ENCODE peak calls at places on chromosomes 12 and 14, in eight cellular contexts. K is aorta, D is gastrocnemius medialis, N is IMR-90, S is hepatocyte, W is PC-3, G is foreskin keratinocyte, Q is endodermal cell. O is an unnamed sample.

GRCh38 chr14:98501836-98502235 is 770.2 kb downstream of the BCL11B start:
- DNase-seq in K (no peak), D (no peak), N (no peak), S (no peak), W (no peak), G (no peak), Q (no peak), O (no peak)

GRCh38 chr14:98244162-98244948 is 1027.6 kb downstream of the BCL11B start:
- DNase-seq in K (no peak), D (no peak), N (no peak), S (no peak), W (no peak), G (peak; percentile 13), Q (no peak), O (no peak)

GRCh38 chr12:71955946-71956345 is 17.3 kb downstream of the TPH2 start:
- DNase-seq in K (no peak), D (no peak), N (peak; percentile 89), S (no peak), W (no peak), G (no peak), Q (no peak), O (no peak)

GRCh38 chr12:132523576-132524331 is 33.8 kb downstream of the FBRSL1 start:
- DNase-seq in K (peak; percentile 90), D (peak; percentile 16), N (peak; percentile 24), S (peak; percentile 74), W (peak; percentile 66), G (peak; percentile 38), Q (peak; percentile 95), O (peak; percentile 71)

GRCh38 chr12:109927622-109928021 is 27.5 kb downstream of the TCHP start:
- DNase-seq in K (peak; percentile 76), D (no peak), N (peak; percentile 41), S (peak; percentile 53), W (peak; percentile 69), G (no peak), Q (peak; percentile 85), O (no peak)

GRCh38 chr14:59067135-59067894 is 121.2 kb upstream of the DAAM1 start:
- DNase-seq in K (no peak), D (no peak), N (peak; percentile 17), S (peak; percentile 40), W (no peak), G (peak; percentile 77), Q (no peak), O (no peak)

GRCh38 chr14:98379829-98380228 is 892.2 kb downstream of the BCL11B start:
- DNase-seq in K (no peak), D (no peak), N (no peak), S (no peak), W (no peak), G (no peak), Q (no peak), O (no peak)

GRCh38 chr14:105070760-105071137 is 5.5 kb upstream of the GPR132 start:
- DNase-seq in K (no peak), D (no peak), N (no peak), S (no peak), W (no peak), G (no peak), Q (no peak), O (no peak)

GRCh38 chr12:64232201-64232600 is 10.1 kb upstream of the KICS2 start:
- DNase-seq in K (no peak), D (no peak), N (no peak), S (no peak), W (no peak), G (no peak), Q (no peak), O (no peak)

GRCh38 chr12:108856428-108857157 is 790 bp downstream of the SSH1 start:
- DNase-seq in K (peak; percentile 90), D (peak; percentile 70), N (peak; percentile 87), S (peak; percentile 76), W (peak; percentile 72), G (peak; percentile 63), Q (peak; percentile 84), O (peak; percentile 84)

DNA sequence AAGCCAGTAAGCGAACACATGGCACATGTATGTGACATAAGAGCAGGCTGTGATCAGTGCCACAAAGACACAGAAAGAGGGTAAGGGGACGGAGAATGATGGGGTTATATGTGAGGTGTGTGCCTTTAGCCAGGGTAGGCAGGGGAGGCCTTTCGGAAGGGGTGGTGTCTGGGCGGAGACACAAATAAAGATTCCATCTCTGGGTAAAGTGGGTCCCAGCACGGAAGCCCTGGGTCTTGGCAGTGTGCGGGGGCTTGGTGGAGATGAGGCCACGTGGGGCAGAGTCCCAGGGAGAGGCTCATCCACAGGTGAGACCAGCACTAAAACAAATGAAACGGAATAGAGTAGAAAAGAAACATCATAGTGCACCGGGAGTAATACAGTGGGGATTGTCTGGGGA is 56.4 kb upstream of the SCN8A start:
- DNase-seq in K (no peak), D (no peak), N (no peak), S (no peak), W (no peak), G (no peak), Q (no peak), O (no peak)
- H3K27me3 ChIP-seq in K (peaks cover 2% of the 10 kb centered on the region), D (peaks cover 8% of the 10 kb centered on the region), N (peaks cover 2% of the 10 kb centered on the region), S (no peaks in the 10 kb centered on the region), W (no peaks in the 10 kb centered on the region), G (peaks cover 6% of the 10 kb centered on the region), Q (no peaks in the 10 kb centered on the region), O (peaks cover 50% of the 10 kb centered on the region)

GRCh38 chr14:24368215-24368561 is 204 bp downstream of the NFATC4 start:
- DNase-seq in K (no peak), D (no peak), N (no peak), S (peak; percentile 40), W (no peak), G (no peak), Q (peak; percentile 73), O (no peak)

GRCh38 chr14:24366664-24367505 is 1.1 kb upstream of the NFATC4 start:
- DNase-seq in K (peak; percentile 98), D (peak; percentile 58), N (peak; percentile 89), S (peak; percentile 96), W (peak; percentile 95), G (peak; percentile 99), Q (peak; percentile 99), O (peak; percentile 92)

GRCh38 chr14:24368562-24369252 is 723 bp downstream of the NFATC4 start:
- DNase-seq in K (peak; percentile 89), D (no peak), N (peak; percentile 74), S (peak; percentile 90), W (no peak), G (no peak), Q (peak; percentile 84), O (peak; percentile 63)

GRCh38 chr14:24366375-24366663 is 1.7 kb upstream of the NFATC4 start:
- DNase-seq in K (no peak), D (no peak), N (no peak), S (no peak), W (no peak), G (no peak), Q (no peak), O (no peak)

DNA sequence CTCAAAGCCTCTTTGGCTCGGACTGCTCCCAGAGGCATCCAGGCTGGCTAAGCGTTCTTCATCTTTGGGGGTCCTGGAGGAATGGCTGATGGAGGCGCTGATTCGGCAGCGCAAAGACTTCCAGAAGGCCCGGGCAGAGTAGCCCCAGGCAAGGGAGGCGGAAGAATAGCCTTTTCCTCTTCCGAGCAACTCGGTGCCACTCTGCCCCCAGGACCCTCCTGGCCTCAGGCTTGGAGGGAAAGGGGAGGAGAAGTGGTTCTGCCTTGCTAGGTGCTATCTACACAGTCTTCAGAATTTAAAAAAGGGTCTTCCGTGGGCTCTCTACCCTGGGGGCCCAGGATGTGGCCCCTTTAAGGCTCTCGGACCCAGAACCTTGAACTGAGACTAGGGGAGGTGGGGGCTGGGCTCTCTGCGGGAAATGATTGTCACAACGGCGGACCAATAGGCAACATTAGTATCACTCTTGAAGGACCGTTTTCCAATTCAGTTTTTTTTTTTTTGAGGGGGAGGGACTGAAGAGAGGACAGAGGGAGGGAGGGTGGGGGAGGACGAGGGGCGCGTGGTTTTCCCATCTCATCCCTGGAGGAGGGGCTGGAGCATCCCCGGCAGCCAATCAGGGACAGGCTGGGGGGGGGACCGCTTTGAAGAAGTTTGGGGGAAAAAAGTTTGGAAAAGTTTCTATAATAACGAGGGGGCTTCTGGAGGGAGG is at the start of gene NFATC4:
- DNase-seq in K (peak; percentile 89), D (peak; percentile 49), N (peak; percentile 96), S (peak; percentile 90), W (peak; percentile 83), G (peak; percentile 91), Q (peak; percentile 92), O (peak; percentile 72)
- H3K27ac ChIP-seq in K (peak within 1 kb of the TSS; percentile 90), D (peak within 1 kb of the TSS; percentile 74), N (peak within 1 kb of the TSS; percentile 98), S (peak within 1 kb of the TSS; percentile 98), W (peak within 1 kb of the TSS; percentile 73), G (peak within 1 kb of the TSS; percentile 29), Q (peak within 1 kb of the TSS; percentile 92), O (peak within 1 kb of the TSS; percentile 95)

GRCh38 chr12:3557791-3558190 is 66.8 kb downstream of the PRMT8 start:
- DNase-seq in K (peak; percentile 31), D (no peak), N (no peak), S (no peak), W (no peak), G (no peak), Q (peak; percentile 42), O (no peak)

GRCh38 chr12:3557136-3557697 is 66.2 kb downstream of the PRMT8 start:
- DNase-seq in K (peak; percentile 25), D (no peak), N (no peak), S (no peak), W (no peak), G (no peak), Q (peak; percentile 62), O (no peak)

GRCh38 chr12:3558255-3558654 is 67.3 kb downstream of the PRMT8 start:
- DNase-seq in K (no peak), D (no peak), N (no peak), S (no peak), W (no peak), G (no peak), Q (peak; percentile 29), O (no peak)

GRCh38 chr12:3554547-3555115 is 63.6 kb downstream of the PRMT8 start:
- DNase-seq in K (peak; percentile 7), D (no peak), N (no peak), S (no peak), W (no peak), G (no peak), Q (peak; percentile 45), O (no peak)

GRCh38 chr12:3556716-3557115 is 65.7 kb downstream of the PRMT8 start:
- DNase-seq in K (peak; percentile 26), D (no peak), N (no peak), S (no peak), W (no peak), G (no peak), Q (peak; percentile 32), O (no peak)
- H3K27me3 ChIP-seq in K (no peaks in the 10 kb centered on the region), D (no peaks in the 10 kb centered on the region), N (peaks cover 9% of the 10 kb centered on the region), S (peaks cover 23% of the 10 kb centered on the region), W (peaks cover 47% of the 10 kb centered on the region), G (peaks cover 21% of the 10 kb centered on the region), Q (no peaks in the 10 kb centered on the region), O (peaks cover 10% of the 10 kb centered on the region)

DNA sequence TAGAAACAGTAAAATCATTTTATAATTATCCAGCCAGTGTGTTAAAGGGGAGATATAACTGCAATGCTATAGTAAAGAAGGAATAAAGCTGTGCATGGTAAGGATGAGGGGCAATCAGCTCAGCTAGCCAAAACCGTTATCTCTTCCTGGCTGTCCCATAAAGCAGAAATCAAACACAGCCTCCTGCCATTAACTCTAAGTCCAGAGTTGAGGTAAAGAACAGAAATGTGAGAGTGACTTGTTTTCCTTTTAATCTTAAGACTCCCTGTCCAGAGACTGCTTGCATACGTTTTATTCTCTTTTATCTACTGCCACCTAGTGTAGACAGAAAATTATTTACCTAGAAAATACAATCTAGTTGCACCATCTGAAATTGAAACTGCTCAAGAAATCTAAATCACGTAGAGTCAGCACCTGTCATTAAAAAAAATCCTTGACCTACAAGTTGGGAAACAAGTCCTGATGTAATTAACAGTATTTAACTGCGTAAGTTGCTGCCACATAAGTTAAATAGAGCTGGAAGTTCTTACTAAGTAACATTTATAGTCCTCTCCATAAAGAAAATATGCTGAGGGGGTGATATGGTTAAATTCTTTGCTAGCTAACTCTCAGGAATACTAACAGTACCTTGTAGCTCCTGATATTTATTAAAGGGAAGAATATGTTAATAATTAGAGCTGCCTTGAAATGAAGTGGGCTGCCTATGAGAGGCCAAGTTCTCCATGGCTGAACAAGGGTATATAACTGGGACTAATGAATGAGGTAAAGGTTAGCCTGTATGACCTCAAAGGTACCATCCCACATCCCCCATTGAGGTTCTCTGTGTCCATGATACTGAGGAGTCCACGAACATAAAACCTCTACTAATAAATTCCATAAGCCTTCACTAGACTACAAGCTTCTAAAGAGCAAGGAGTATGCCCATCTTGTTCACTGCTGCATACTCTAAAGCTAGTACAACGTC is 62.7 kb downstream of the GALNT4 start:
- DNase-seq in K (no peak), D (no peak), N (peak; percentile 82), S (peak; percentile 65), W (peak; percentile 82), G (peak; percentile 64), Q (no peak), O (no peak)
- H3K27ac ChIP-seq in K (no peak overlapping the region), D (no peak overlapping the region), N (peak overlapping the region; percentile 69), S (no peak overlapping the region), W (peak overlapping the region; percentile 5), G (no peak overlapping the region), Q (peak overlapping the region; percentile 3), O (peak overlapping the region; percentile 36)